ENCODE peak calls at places on chromosomes 13 and 19, in nine cellular contexts. R is Peyer's patch; L is body of pancreas; I is Karpas-422; Y is GM23248; Q is uterus; S is PC-9; E is effector memory CD4-positive, alpha-beta T cell; B is ascending aorta. A is an unnamed sample.

GRCh38 chr19:18644144-18645034 is 7.6 kb downstream of the KLHL26 start:
- DNase-seq in Y (peak; percentile 54), B (no peak), I (peak; percentile 66), S (no peak), E (no peak), L (peak; percentile 33), R (no peak), Q (no peak), A (no peak)

GRCh38 chr13:46389985-46390384 is 2.9 kb upstream of the RUBCNL start:
- DNase-seq in Q (no peak), Y (no peak), L (peak; percentile 70), E (no peak), S (no peak), I (no peak), R (peak; percentile 79), B (no peak), A (no peak)

GRCh38 chr19:40270362-40271089 is 14.6 kb downstream of the AKT2 start:
- DNase-seq in R (no peak), Q (no peak), Y (no peak), B (no peak), I (no peak), S (no peak), L (no peak), E (no peak), A (no peak)

GRCh38 chr19:46976845-46977320 is 42.8 kb upstream of the NPAS1 start:
- DNase-seq in S (no peak), Y (peak; percentile 86), B (peak; percentile 77), Q (no peak), R (no peak), I (no peak), L (peak; percentile 40), E (no peak), A (peak; percentile 93)

GRCh38 chr13:98485561-98485960 is 91.3 kb downstream of the STK24 start:
- DNase-seq in L (no peak), S (no peak), I (no peak), E (no peak), R (no peak), B (no peak), Y (no peak), Q (no peak), A (no peak)

GRCh38 chr13:67147257-67148218 is 82.6 kb downstream of the PCDH9 start:
- DNase-seq in S (no peak), E (no peak), I (no peak), L (no peak), Q (no peak), B (no peak), R (no peak), Y (peak; percentile 2), A (no peak)

GRCh38 chr19:7833225-7834156 is 3.5 kb downstream of the EVI5L start:
- DNase-seq in S (peak; percentile 84), Y (peak; percentile 90), I (no peak), E (no peak), R (peak; percentile 91), L (peak; percentile 75), B (no peak), Q (no peak), A (peak; percentile 61)

GRCh38 chr13:106423530-106423929 is 111.9 kb downstream of the EFNB2 start:
- DNase-seq in I (no peak), E (no peak), L (no peak), Y (no peak), S (no peak), B (no peak), Q (no peak), R (no peak), A (peak; percentile 13)

GRCh38 chr13:94324409-94325147 is 154.9 kb downstream of the DCT start:
- DNase-seq in I (no peak), S (no peak), L (no peak), R (no peak), Y (no peak), E (no peak), Q (no peak), B (no peak), A (no peak)

GRCh38 chr13:94325660-94326059 is 153.8 kb downstream of the DCT start:
- DNase-seq in Y (no peak), S (no peak), R (no peak), I (no peak), L (no peak), Q (no peak), B (no peak), E (no peak), A (peak; percentile 28)

GRCh38 chr13:94323746-94324408 is 155.6 kb downstream of the DCT start:
- DNase-seq in Q (no peak), L (no peak), B (no peak), R (peak; percentile 58), E (peak; percentile 22), I (no peak), Y (no peak), S (no peak), A (no peak)

GRCh38 chr13:94327318-94327717 is 152.2 kb downstream of the DCT start:
- DNase-seq in E (no peak), Q (no peak), Y (no peak), R (no peak), B (no peak), I (no peak), S (no peak), L (no peak), A (peak; percentile 11)

GRCh38 chr13:94325148-94325528 is 154.3 kb downstream of the DCT start:
- DNase-seq in Y (no peak), R (no peak), L (no peak), E (no peak), Q (no peak), S (no peak), B (no peak), I (no peak), A (no peak)
- H3K4me1 ChIP-seq in Y (peaks cover 15% of the 10 kb centered on the region), R (peaks cover 2% of the 10 kb centered on the region), L (peaks cover 7% of the 10 kb centered on the region), E (peaks cover 57% of the 10 kb centered on the region), Q (no peaks in the 10 kb centered on the region), S (peaks cover 9% of the 10 kb centered on the region), B (peaks cover 14% of the 10 kb centered on the region), I (no peaks in the 10 kb centered on the region), A (peaks cover 25% of the 10 kb centered on the region)

GRCh38 chr13:33202644-33203169 is 82.8 kb downstream of the STARD13 start:
- DNase-seq in I (no peak), S (no peak), R (no peak), Q (no peak), E (no peak), B (no peak), L (no peak), Y (no peak), A (no peak)

GRCh38 chr13:33197551-33197971 is 88.0 kb downstream of the STARD13 start:
- DNase-seq in B (no peak), R (no peak), I (no peak), E (no peak), Y (no peak), L (no peak), S (no peak), Q (no peak), A (no peak)

GRCh38 chr13:33195693-33196464 is 89.7 kb downstream of the STARD13 start:
- DNase-seq in Q (no peak), R (no peak), I (no peak), Y (no peak), L (no peak), E (no peak), B (no peak), S (no peak), A (no peak)

GRCh38 chr13:33194820-33195692 is 90.5 kb downstream of the STARD13 start:
- DNase-seq in B (peak; percentile 73), Y (peak; percentile 84), I (no peak), Q (peak; percentile 60), L (peak; percentile 87), S (peak; percentile 73), R (no peak), E (no peak), A (peak; percentile 83)

DNA sequence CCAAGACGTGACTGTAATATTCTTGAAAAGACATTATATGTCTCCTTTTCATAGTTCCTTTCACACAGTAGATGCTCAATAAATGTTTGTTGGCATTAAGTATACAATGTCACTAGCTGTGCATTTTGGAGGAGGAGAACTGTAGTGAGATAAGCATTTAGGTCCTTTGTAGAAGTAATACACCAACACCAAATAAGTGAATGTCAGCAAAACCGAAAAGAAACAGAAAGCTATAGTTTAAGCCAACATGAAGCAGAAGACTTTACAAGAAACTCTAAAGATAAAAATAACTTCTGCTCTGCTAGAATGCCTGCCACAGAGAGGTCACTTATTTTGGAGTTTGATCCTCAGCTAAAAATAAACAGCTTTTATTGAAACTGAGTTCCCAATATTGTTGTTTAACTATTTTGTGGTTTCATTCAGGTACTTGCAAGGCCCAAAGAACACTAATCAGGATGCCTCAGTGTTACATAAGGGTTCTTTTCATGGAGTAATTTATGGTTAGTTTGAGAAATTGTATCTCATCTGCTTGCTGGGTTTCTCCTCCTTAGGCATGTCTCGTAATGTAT is 86.2 kb downstream of the STARD13 start:
- DNase-seq in R (no peak), B (no peak), E (no peak), Y (no peak), S (no peak), I (no peak), L (no peak), Q (no peak), A (no peak)
- H3K4me1 ChIP-seq in R (peaks cover 5% of the 10 kb centered on the region), B (peaks cover 40% of the 10 kb centered on the region), E (no peaks in the 10 kb centered on the region), Y (peaks cover 26% of the 10 kb centered on the region), S (peaks cover 10% of the 10 kb centered on the region), I (no peaks in the 10 kb centered on the region), L (peaks cover 69% of the 10 kb centered on the region), Q (peaks cover 4% of the 10 kb centered on the region), A (no peaks in the 10 kb centered on the region)

GRCh38 chr19:6233827-6234511 is 45.8 kb downstream of the MLLT1 start:
- DNase-seq in I (no peak), E (no peak), B (no peak), R (no peak), L (peak; percentile 47), S (no peak), Q (peak; percentile 65), Y (no peak), A (no peak)

GRCh38 chr19:6232567-6232966 is 47.2 kb downstream of the MLLT1 start:
- DNase-seq in B (no peak), E (no peak), Y (peak; percentile 94), Q (no peak), R (no peak), S (no peak), I (no peak), L (no peak), A (no peak)

GRCh38 chr19:6234527-6234926 is 45.2 kb downstream of the MLLT1 start:
- DNase-seq in L (no peak), Y (peak; percentile 36), E (no peak), Q (no peak), S (no peak), I (no peak), R (no peak), B (no peak), A (no peak)

GRCh38 chr19:6235031-6235951 is 44.5 kb downstream of the MLLT1 start:
- DNase-seq in S (no peak), L (no peak), I (no peak), B (no peak), R (no peak), E (no peak), Y (no peak), Q (no peak), A (no peak)

DNA sequence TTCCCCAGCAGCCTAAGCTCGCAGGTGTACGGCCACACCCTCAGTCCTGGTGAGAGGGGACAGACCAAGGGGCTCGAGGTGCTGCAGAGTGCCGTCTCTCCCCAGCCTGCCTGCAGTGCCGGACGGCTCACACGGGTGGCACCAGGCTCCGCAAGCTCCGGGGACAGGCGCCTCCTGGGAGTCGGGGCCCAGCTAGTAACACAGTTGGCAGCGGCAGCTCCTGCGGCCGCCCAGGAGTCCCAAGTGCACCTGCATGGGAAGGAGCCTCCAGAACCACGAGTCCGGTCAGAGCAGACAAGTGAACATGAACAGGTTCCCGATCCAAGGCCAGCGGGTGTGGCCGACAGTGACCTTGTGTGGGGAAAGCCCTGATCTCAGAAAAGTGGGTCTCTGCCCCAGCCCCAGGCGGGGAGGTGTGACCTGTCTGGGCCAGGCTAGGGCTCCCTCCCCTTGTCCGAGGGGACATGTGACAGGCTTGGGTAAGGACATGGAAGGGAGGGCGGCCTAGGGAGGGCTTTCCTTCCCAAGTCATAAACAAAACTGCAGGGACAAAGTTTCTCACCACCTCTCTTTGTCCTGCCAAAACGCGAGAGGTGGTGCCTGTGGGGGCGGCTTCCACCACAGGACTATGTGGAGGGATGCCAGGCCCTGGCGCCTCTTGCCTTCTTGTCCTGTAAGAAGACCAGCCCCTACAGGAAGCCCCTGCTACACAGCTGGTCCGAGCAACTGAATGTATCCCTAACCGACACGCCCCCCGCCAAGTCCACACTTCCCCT is 46.5 kb downstream of the MLLT1 start:
- DNase-seq in E (no peak), S (no peak), I (no peak), Q (peak; percentile 84), R (no peak), L (peak; percentile 73), Y (peak; percentile 75), B (no peak), A (no peak)
- H3K4me1 ChIP-seq in E (peaks cover 6% of the 10 kb centered on the region), S (peaks cover 11% of the 10 kb centered on the region), I (no peaks in the 10 kb centered on the region), Q (peaks cover 13% of the 10 kb centered on the region), R (peaks cover 39% of the 10 kb centered on the region), L (peaks cover 50% of the 10 kb centered on the region), Y (peaks cover 40% of the 10 kb centered on the region), B (peaks cover 35% of the 10 kb centered on the region), A (peaks cover 9% of the 10 kb centered on the region)

DNA sequence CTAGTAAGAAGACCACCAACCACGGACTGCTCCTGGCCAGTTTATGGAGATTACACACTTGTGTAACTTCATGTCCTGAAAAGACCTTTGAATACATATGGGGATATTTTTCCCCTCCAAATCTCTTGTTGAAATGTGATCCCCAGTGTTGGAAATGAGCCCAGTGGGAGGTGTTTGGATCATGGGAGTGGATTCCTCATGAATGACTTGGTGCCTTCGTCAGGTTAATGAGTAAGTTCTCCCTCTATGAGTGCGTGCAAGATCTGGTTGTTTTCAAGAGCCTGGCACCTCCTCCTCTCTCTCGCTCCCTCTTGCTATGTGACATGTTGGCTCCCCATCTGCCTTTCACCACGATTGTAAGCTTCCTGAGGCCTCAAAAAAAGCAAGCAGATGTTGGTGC is 769.0 kb upstream of the SLITRK1 start:
- DNase-seq in Q (no peak), L (peak; percentile 22), B (no peak), R (no peak), Y (peak; percentile 65), S (no peak), I (no peak), E (no peak), A (no peak)
- H3K4me1 ChIP-seq in Q (no peaks in the 10 kb centered on the region), L (no peaks in the 10 kb centered on the region), B (peaks cover 3% of the 10 kb centered on the region), R (no peaks in the 10 kb centered on the region), Y (peaks cover 21% of the 10 kb centered on the region), S (no peaks in the 10 kb centered on the region), I (no peaks in the 10 kb centered on the region), E (no peaks in the 10 kb centered on the region), A (no peaks in the 10 kb centered on the region)

A was measured in trophoblast cell.